ENCODE peak calls at places on chromosome 4, in eight cellular contexts. One of them, this sample, is unnamed. For H3K4me1, the result is how much of the 10 kb centered on the place peaks cover.

GRCh38 chr4:102399021-102399420 is 53.7 kb upstream of the SLC39A8 start:
- DNase-seq in mesendoderm: no peak
- DNase-seq in fibroblast of lung: no peak
- DNase-seq in heart right ventricle: no peak
- DNase-seq in tibial artery: no peak
- DNase-seq in left ventricle myocardium inferior: no peak
- DNase-seq in endothelial cell of umbilical vein: no peak
- DNase-seq in CD4-positive, CD25-positive, alpha-beta regulatory T cell: no peak
- DNase-seq in this sample: no peak

GRCh38 chr4:38980903-38981676 is 51.1 kb downstream of the TMEM156 start:
- DNase-seq in mesendoderm: no peak
- DNase-seq in fibroblast of lung: peak
- DNase-seq in heart right ventricle: no peak
- DNase-seq in tibial artery: no peak
- DNase-seq in left ventricle myocardium inferior: no peak
- DNase-seq in endothelial cell of umbilical vein: peak
- DNase-seq in CD4-positive, CD25-positive, alpha-beta regulatory T cell: no peak
- DNase-seq in this sample: no peak

GRCh38 chr4:126007142-126007541 is 692.4 kb downstream of the FAT4 start:
- DNase-seq in mesendoderm: no peak
- DNase-seq in fibroblast of lung: no peak
- DNase-seq in heart right ventricle: no peak
- DNase-seq in tibial artery: no peak
- DNase-seq in left ventricle myocardium inferior: no peak
- DNase-seq in endothelial cell of umbilical vein: no peak
- DNase-seq in CD4-positive, CD25-positive, alpha-beta regulatory T cell: no peak
- DNase-seq in this sample: no peak

GRCh38 chr4:52822583-52823477 is 39.3 kb upstream of the RASL11B start:
- DNase-seq in mesendoderm: no peak
- DNase-seq in fibroblast of lung: peak
- DNase-seq in heart right ventricle: no peak
- DNase-seq in tibial artery: no peak
- DNase-seq in left ventricle myocardium inferior: no peak
- DNase-seq in endothelial cell of umbilical vein: no peak
- DNase-seq in CD4-positive, CD25-positive, alpha-beta regulatory T cell: no peak
- DNase-seq in this sample: no peak

GRCh38 chr4:168353746-168354145 is 35.2 kb upstream of the DDX60 start:
- DNase-seq in mesendoderm: no peak
- DNase-seq in fibroblast of lung: no peak
- DNase-seq in heart right ventricle: no peak
- DNase-seq in tibial artery: no peak
- DNase-seq in left ventricle myocardium inferior: no peak
- DNase-seq in endothelial cell of umbilical vein: no peak
- DNase-seq in CD4-positive, CD25-positive, alpha-beta regulatory T cell: no peak
- DNase-seq in this sample: no peak

GRCh38 chr4:47239649-47240048 is 208.3 kb downstream of the GABRB1 start:
- DNase-seq in mesendoderm: no peak
- DNase-seq in fibroblast of lung: no peak
- DNase-seq in heart right ventricle: peak
- DNase-seq in tibial artery: no peak
- DNase-seq in left ventricle myocardium inferior: no peak
- DNase-seq in endothelial cell of umbilical vein: no peak
- DNase-seq in CD4-positive, CD25-positive, alpha-beta regulatory T cell: no peak
- DNase-seq in this sample: no peak

GRCh38 chr4:55876387-55876786 is 22.9 kb downstream of the EXOC1 start:
- DNase-seq in mesendoderm: no peak
- DNase-seq in fibroblast of lung: no peak
- DNase-seq in heart right ventricle: no peak
- DNase-seq in tibial artery: no peak
- DNase-seq in left ventricle myocardium inferior: no peak
- DNase-seq in endothelial cell of umbilical vein: no peak
- DNase-seq in CD4-positive, CD25-positive, alpha-beta regulatory T cell: no peak
- DNase-seq in this sample: no peak

GRCh38 chr4:7041246-7041645 is 1.9 kb upstream of the TADA2B start:
- DNase-seq in mesendoderm: no peak
- DNase-seq in fibroblast of lung: no peak
- DNase-seq in heart right ventricle: no peak
- DNase-seq in tibial artery: no peak
- DNase-seq in left ventricle myocardium inferior: no peak
- DNase-seq in endothelial cell of umbilical vein: no peak
- DNase-seq in CD4-positive, CD25-positive, alpha-beta regulatory T cell: no peak
- DNase-seq in this sample: no peak

GRCh38 chr4:184825394-184826314 is at the start of gene ACSL1:
- DNase-seq in mesendoderm: peak
- DNase-seq in fibroblast of lung: peak
- DNase-seq in heart right ventricle: peak
- DNase-seq in tibial artery: peak
- DNase-seq in left ventricle myocardium inferior: peak
- DNase-seq in endothelial cell of umbilical vein: peak
- DNase-seq in CD4-positive, CD25-positive, alpha-beta regulatory T cell: peak
- DNase-seq in this sample: no peak

GRCh38 chr4:40731792-40732245 is 17.9 kb upstream of the NSUN7 start:
- DNase-seq in mesendoderm: no peak
- DNase-seq in fibroblast of lung: no peak
- DNase-seq in heart right ventricle: peak
- DNase-seq in tibial artery: peak
- DNase-seq in left ventricle myocardium inferior: peak
- DNase-seq in endothelial cell of umbilical vein: peak
- DNase-seq in CD4-positive, CD25-positive, alpha-beta regulatory T cell: no peak
- DNase-seq in this sample: no peak

GRCh38 chr4:52939739-52940138 is 77.6 kb downstream of the RASL11B start:
- DNase-seq in mesendoderm: peak
- DNase-seq in fibroblast of lung: no peak
- DNase-seq in heart right ventricle: no peak
- DNase-seq in tibial artery: no peak
- DNase-seq in left ventricle myocardium inferior: no peak
- DNase-seq in endothelial cell of umbilical vein: no peak
- DNase-seq in CD4-positive, CD25-positive, alpha-beta regulatory T cell: no peak
- DNase-seq in this sample: no peak

GRCh38 chr4:159395693-159396092 is 292.8 kb downstream of the RAPGEF2 start:
- DNase-seq in mesendoderm: no peak
- DNase-seq in fibroblast of lung: no peak
- DNase-seq in heart right ventricle: no peak
- DNase-seq in tibial artery: no peak
- DNase-seq in left ventricle myocardium inferior: no peak
- DNase-seq in endothelial cell of umbilical vein: no peak
- DNase-seq in CD4-positive, CD25-positive, alpha-beta regulatory T cell: no peak
- DNase-seq in this sample: no peak

GRCh38 chr4:183675625-183676024 is 16.5 kb downstream of the TRAPPC11 start:
- DNase-seq in mesendoderm: no peak
- DNase-seq in fibroblast of lung: peak
- DNase-seq in heart right ventricle: no peak
- DNase-seq in tibial artery: no peak
- DNase-seq in left ventricle myocardium inferior: no peak
- DNase-seq in endothelial cell of umbilical vein: no peak
- DNase-seq in CD4-positive, CD25-positive, alpha-beta regulatory T cell: no peak
- DNase-seq in this sample: no peak

GRCh38 chr4:4595252-4595651 is 53.4 kb upstream of the STX18 start:
- DNase-seq in mesendoderm: peak
- DNase-seq in fibroblast of lung: no peak
- DNase-seq in heart right ventricle: no peak
- DNase-seq in tibial artery: no peak
- DNase-seq in left ventricle myocardium inferior: no peak
- DNase-seq in endothelial cell of umbilical vein: no peak
- DNase-seq in CD4-positive, CD25-positive, alpha-beta regulatory T cell: no peak
- DNase-seq in this sample: no peak

GRCh38 chr4:82561745-82562552 is at the start of gene TMEM150C:
- DNase-seq in mesendoderm: peak
- DNase-seq in fibroblast of lung: peak
- DNase-seq in heart right ventricle: peak
- DNase-seq in tibial artery: no peak
- DNase-seq in left ventricle myocardium inferior: peak
- DNase-seq in endothelial cell of umbilical vein: peak
- DNase-seq in CD4-positive, CD25-positive, alpha-beta regulatory T cell: no peak
- DNase-seq in this sample: no peak

GRCh38 chr4:4396628-4397440 is 9.9 kb downstream of the NSG1 start:
- DNase-seq in mesendoderm: peak
- DNase-seq in fibroblast of lung: no peak
- DNase-seq in heart right ventricle: no peak
- DNase-seq in tibial artery: no peak
- DNase-seq in left ventricle myocardium inferior: no peak
- DNase-seq in endothelial cell of umbilical vein: no peak
- DNase-seq in CD4-positive, CD25-positive, alpha-beta regulatory T cell: no peak
- DNase-seq in this sample: no peak

GRCh38 chr4:94165256-94165655 is 42.4 kb upstream of the SMARCAD1 start:
- DNase-seq in mesendoderm: peak
- DNase-seq in fibroblast of lung: no peak
- DNase-seq in heart right ventricle: no peak
- DNase-seq in tibial artery: no peak
- DNase-seq in left ventricle myocardium inferior: no peak
- DNase-seq in endothelial cell of umbilical vein: no peak
- DNase-seq in CD4-positive, CD25-positive, alpha-beta regulatory T cell: no peak
- DNase-seq in this sample: no peak

GRCh38 chr4:56803473-56803872 is 18.0 kb downstream of the SPINK2 start:
- DNase-seq in mesendoderm: no peak
- DNase-seq in fibroblast of lung: no peak
- DNase-seq in heart right ventricle: peak
- DNase-seq in tibial artery: no peak
- DNase-seq in left ventricle myocardium inferior: no peak
- DNase-seq in endothelial cell of umbilical vein: no peak
- DNase-seq in CD4-positive, CD25-positive, alpha-beta regulatory T cell: no peak
- DNase-seq in this sample: no peak

GRCh38 chr4:185112104-185112503 is 31.0 kb upstream of the SLC25A4 start:
- DNase-seq in mesendoderm: peak
- DNase-seq in fibroblast of lung: peak
- DNase-seq in heart right ventricle: peak
- DNase-seq in tibial artery: peak
- DNase-seq in left ventricle myocardium inferior: no peak
- DNase-seq in endothelial cell of umbilical vein: peak
- DNase-seq in CD4-positive, CD25-positive, alpha-beta regulatory T cell: no peak
- DNase-seq in this sample: no peak

GRCh38 chr4:123671633-123672404 is 275.2 kb downstream of the SPRY1 start:
- DNase-seq in mesendoderm: no peak
- DNase-seq in fibroblast of lung: no peak
- DNase-seq in heart right ventricle: no peak
- DNase-seq in tibial artery: no peak
- DNase-seq in left ventricle myocardium inferior: no peak
- DNase-seq in endothelial cell of umbilical vein: no peak
- DNase-seq in CD4-positive, CD25-positive, alpha-beta regulatory T cell: no peak
- DNase-seq in this sample: no peak

GRCh38 chr4:186624951-186625350 is 69.6 kb upstream of the MTNR1A start:
- DNase-seq in mesendoderm: peak
- DNase-seq in fibroblast of lung: peak
- DNase-seq in heart right ventricle: no peak
- DNase-seq in tibial artery: no peak
- DNase-seq in left ventricle myocardium inferior: no peak
- DNase-seq in endothelial cell of umbilical vein: no peak
- DNase-seq in CD4-positive, CD25-positive, alpha-beta regulatory T cell: no peak
- DNase-seq in this sample: no peak

GRCh38 chr4:140267576-140267975 is 105.9 kb upstream of the SCOC start:
- DNase-seq in mesendoderm: peak
- DNase-seq in fibroblast of lung: no peak
- DNase-seq in heart right ventricle: no peak
- DNase-seq in tibial artery: no peak
- DNase-seq in left ventricle myocardium inferior: no peak
- DNase-seq in endothelial cell of umbilical vein: peak
- DNase-seq in CD4-positive, CD25-positive, alpha-beta regulatory T cell: no peak
- DNase-seq in this sample: no peak

GRCh38 chr4:128868758-128869157 is 59.3 kb downstream of the JADE1 start:
- DNase-seq in mesendoderm: no peak
- DNase-seq in fibroblast of lung: no peak
- DNase-seq in heart right ventricle: no peak
- DNase-seq in tibial artery: no peak
- DNase-seq in left ventricle myocardium inferior: no peak
- DNase-seq in endothelial cell of umbilical vein: no peak
- DNase-seq in CD4-positive, CD25-positive, alpha-beta regulatory T cell: no peak
- DNase-seq in this sample: no peak

GRCh38 chr4:8330821-8331566 is 61.4 kb downstream of the HTRA3 start:
- DNase-seq in mesendoderm: no peak
- DNase-seq in fibroblast of lung: peak
- DNase-seq in heart right ventricle: peak
- DNase-seq in tibial artery: no peak
- DNase-seq in left ventricle myocardium inferior: peak
- DNase-seq in endothelial cell of umbilical vein: no peak
- DNase-seq in CD4-positive, CD25-positive, alpha-beta regulatory T cell: no peak
- DNase-seq in this sample: peak

GRCh38 chr4:15918484-15919129 is 19.9 kb downstream of the FGFBP1 start:
- DNase-seq in mesendoderm: no peak
- DNase-seq in fibroblast of lung: no peak
- DNase-seq in heart right ventricle: no peak
- DNase-seq in tibial artery: no peak
- DNase-seq in left ventricle myocardium inferior: no peak
- DNase-seq in endothelial cell of umbilical vein: no peak
- DNase-seq in CD4-positive, CD25-positive, alpha-beta regulatory T cell: no peak
- DNase-seq in this sample: no peak

GRCh38 chr4:3387154-3387942 is 54.4 kb upstream of the HGFAC start:
- DNase-seq in mesendoderm: no peak
- DNase-seq in fibroblast of lung: no peak
- DNase-seq in heart right ventricle: no peak
- DNase-seq in tibial artery: no peak
- DNase-seq in left ventricle myocardium inferior: no peak
- DNase-seq in endothelial cell of umbilical vein: no peak
- DNase-seq in CD4-positive, CD25-positive, alpha-beta regulatory T cell: no peak
- DNase-seq in this sample: no peak
- H3K4me1 ChIP-seq in mesendoderm: under half
- H3K4me1 ChIP-seq in fibroblast of lung: under half
- H3K4me1 ChIP-seq in heart right ventricle: under half
- H3K4me1 ChIP-seq in tibial artery: under half
- H3K4me1 ChIP-seq in left ventricle myocardium inferior: under half
- H3K4me1 ChIP-seq in endothelial cell of umbilical vein: under half
- H3K4me1 ChIP-seq in CD4-positive, CD25-positive, alpha-beta regulatory T cell: under half
- H3K4me1 ChIP-seq in this sample: under half

GRCh38 chr4:100796333-100796732 is 278.5 kb upstream of the EMCN start:
- DNase-seq in mesendoderm: no peak
- DNase-seq in fibroblast of lung: no peak
- DNase-seq in heart right ventricle: no peak
- DNase-seq in tibial artery: no peak
- DNase-seq in left ventricle myocardium inferior: no peak
- DNase-seq in endothelial cell of umbilical vein: no peak
- DNase-seq in CD4-positive, CD25-positive, alpha-beta regulatory T cell: no peak
- DNase-seq in this sample: no peak
- H3K4me1 ChIP-seq in mesendoderm: under half
- H3K4me1 ChIP-seq in fibroblast of lung: under half
- H3K4me1 ChIP-seq in heart right ventricle: under half
- H3K4me1 ChIP-seq in tibial artery: under half
- H3K4me1 ChIP-seq in left ventricle myocardium inferior: under half
- H3K4me1 ChIP-seq in endothelial cell of umbilical vein: under half
- H3K4me1 ChIP-seq in CD4-positive, CD25-positive, alpha-beta regulatory T cell: under half
- H3K4me1 ChIP-seq in this sample: under half

GRCh38 chr4:145486603-145487002 is 5.0 kb downstream of the SMAD1 start:
- DNase-seq in mesendoderm: no peak
- DNase-seq in fibroblast of lung: no peak
- DNase-seq in heart right ventricle: no peak
- DNase-seq in tibial artery: no peak
- DNase-seq in left ventricle myocardium inferior: no peak
- DNase-seq in endothelial cell of umbilical vein: no peak
- DNase-seq in CD4-positive, CD25-positive, alpha-beta regulatory T cell: no peak
- DNase-seq in this sample: no peak
- H3K4me1 ChIP-seq in mesendoderm: under half
- H3K4me1 ChIP-seq in fibroblast of lung: under half
- H3K4me1 ChIP-seq in heart right ventricle: under half
- H3K4me1 ChIP-seq in tibial artery: under half
- H3K4me1 ChIP-seq in left ventricle myocardium inferior: half or more
- H3K4me1 ChIP-seq in endothelial cell of umbilical vein: under half
- H3K4me1 ChIP-seq in CD4-positive, CD25-positive, alpha-beta regulatory T cell: under half
- H3K4me1 ChIP-seq in this sample: under half

DNA sequence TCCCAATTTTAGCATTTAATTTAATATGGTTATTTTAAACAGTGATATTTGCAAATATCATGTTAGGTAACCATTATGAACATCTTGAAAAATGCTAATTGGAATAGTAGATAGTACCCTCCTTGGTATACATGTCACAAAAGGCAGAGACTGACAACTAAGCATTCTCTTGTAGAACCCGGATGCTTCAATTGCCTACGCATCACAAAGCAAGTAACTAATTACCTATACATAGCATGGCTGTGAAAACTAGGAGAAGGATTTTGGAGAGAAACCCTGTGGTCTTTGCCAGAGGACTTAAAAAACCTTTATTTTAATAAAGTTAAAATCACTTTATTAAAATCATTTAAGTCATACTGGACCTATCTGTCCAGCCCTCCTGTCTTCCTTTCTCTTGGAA is 764.1 kb upstream of the TENM3 start:
- DNase-seq in mesendoderm: peak
- DNase-seq in fibroblast of lung: no peak
- DNase-seq in heart right ventricle: no peak
- DNase-seq in tibial artery: no peak
- DNase-seq in left ventricle myocardium inferior: no peak
- DNase-seq in endothelial cell of umbilical vein: no peak
- DNase-seq in CD4-positive, CD25-positive, alpha-beta regulatory T cell: no peak
- DNase-seq in this sample: no peak
- H3K4me1 ChIP-seq in mesendoderm: under half
- H3K4me1 ChIP-seq in fibroblast of lung: under half
- H3K4me1 ChIP-seq in heart right ventricle: under half
- H3K4me1 ChIP-seq in tibial artery: under half
- H3K4me1 ChIP-seq in left ventricle myocardium inferior: under half
- H3K4me1 ChIP-seq in endothelial cell of umbilical vein: under half
- H3K4me1 ChIP-seq in CD4-positive, CD25-positive, alpha-beta regulatory T cell: under half
- H3K4me1 ChIP-seq in this sample: under half